ENCODE peak calls at places on chromosomes 5 and 9, in five cellular contexts. S is heart left ventricle, B is lower leg skin, T is fibroblast of mammary gland, D is AG10803. C is an unnamed sample.

GRCh38 chr5:13524931-13525330 is 419.6 kb downstream of the DNAH5 start:
- DNase-seq in S (no peak), B (no peak), T (no peak), D (no peak), C (no peak)

GRCh38 chr5:90095292-90096060 is 314.1 kb downstream of the CETN3 start:
- DNase-seq in S (no peak), B (no peak), T (no peak), D (no peak), C (no peak)

GRCh38 chr5:14757853-14758252 is 93.3 kb downstream of the OTULIN start:
- DNase-seq in S (no peak), B (no peak), T (no peak), D (no peak), C (no peak)

GRCh38 chr5:126680215-126680817 is 79.6 kb downstream of the PHAX start:
- DNase-seq in S (no peak), B (no peak), T (peak), D (peak), C (peak)

GRCh38 chr9:93343663-93344062 is 107.8 kb upstream of the FAM120A start:
- DNase-seq in S (no peak), B (no peak), T (no peak), D (no peak), C (no peak)

GRCh38 chr5:131156971-131157370 is 8.1 kb downstream of the HINT1 start:
- DNase-seq in S (no peak), B (no peak), T (no peak), D (no peak), C (no peak)

GRCh38 chr9:98804083-98804482 is 3.4 kb upstream of the GALNT12 start:
- DNase-seq in S (no peak), B (no peak), T (no peak), D (no peak), C (no peak)

GRCh38 chr9:89466451-89467277 is 31.2 kb downstream of the SEMA4D start:
- DNase-seq in S (no peak), B (peak), T (no peak), D (no peak), C (no peak)

GRCh38 chr9:110125207-110125751 is 82.7 kb downstream of the C9orf152 start:
- DNase-seq in S (peak), B (peak), T (peak), D (peak), C (peak)

GRCh38 chr5:68898961-68899471 is 194.8 kb upstream of the SLC30A5 start:
- DNase-seq in S (no peak), B (no peak), T (peak), D (peak), C (peak)

GRCh38 chr5:40441733-40442132 is 238.0 kb upstream of the PTGER4 start:
- DNase-seq in S (no peak), B (no peak), T (no peak), D (no peak), C (no peak)

GRCh38 chr5:96655085-96655484 is 7.1 kb upstream of the CAST start:
- DNase-seq in S (no peak), B (no peak), T (no peak), D (no peak), C (no peak)

GRCh38 chr5:90345684-90346083 is 63.9 kb downstream of the CETN3 start:
- DNase-seq in S (no peak), B (no peak), T (no peak), D (no peak), C (no peak)

GRCh38 chr5:162248107-162248713 is 180.6 kb downstream of the GABRG2 start:
- DNase-seq in S (no peak), B (no peak), T (no peak), D (no peak), C (no peak)

GRCh38 chr9:74336161-74336560 is 161.0 kb upstream of the RORB start:
- DNase-seq in S (no peak), B (no peak), T (no peak), D (no peak), C (no peak)

GRCh38 chr5:148740966-148741742 is 85.3 kb upstream of the ADRB2 start:
- DNase-seq in S (no peak), B (no peak), T (peak), D (peak), C (peak)

GRCh38 chr5:148739023-148739422 is 84.7 kb upstream of the HTR4 start:
- DNase-seq in S (no peak), B (no peak), T (no peak), D (no peak), C (no peak)

GRCh38 chr5:148740466-148740865 is 85.9 kb upstream of the ADRB2 start:
- DNase-seq in S (no peak), B (no peak), T (no peak), D (no peak), C (no peak)

GRCh38 chr5:148735301-148735700 is 81.0 kb upstream of the HTR4 start:
- DNase-seq in S (no peak), B (no peak), T (no peak), D (no peak), C (no peak)

GRCh38 chr5:148739524-148739923 is 85.2 kb upstream of the HTR4 start:
- DNase-seq in S (no peak), B (no peak), T (peak), D (peak), C (peak)
- H3K4me3 ChIP-seq in S (no peak), B (no peak), T (no peak), D (no peak), C (no peak)

GRCh38 chr9:85332487-85332886 is 409.3 kb downstream of the AGTPBP1 start:
- DNase-seq in S (no peak), B (no peak), T (no peak), D (no peak), C (no peak)
- TF ChIP-seq CTCF in S (no peak), B (no peak), T (no peak), D (peak), C (no peak)

GRCh38 chr5:72246954-72247442 is 73.0 kb downstream of the MRPS27 start:
- DNase-seq in S (no peak), B (no peak), T (peak), D (no peak), C (peak)
- H3K4me3 ChIP-seq in S (no peak), B (no peak), T (no peak), D (no peak), C (no peak)

GRCh38 chr5:135566422-135567416 is 12.1 kb downstream of the CXCL14 start:
- DNase-seq in S (no peak), B (no peak), T (no peak), D (no peak), C (no peak)
- TF ChIP-seq CTCF in S (no peak), B (no peak), T (no peak), D (no peak), C (no peak)

DNA sequence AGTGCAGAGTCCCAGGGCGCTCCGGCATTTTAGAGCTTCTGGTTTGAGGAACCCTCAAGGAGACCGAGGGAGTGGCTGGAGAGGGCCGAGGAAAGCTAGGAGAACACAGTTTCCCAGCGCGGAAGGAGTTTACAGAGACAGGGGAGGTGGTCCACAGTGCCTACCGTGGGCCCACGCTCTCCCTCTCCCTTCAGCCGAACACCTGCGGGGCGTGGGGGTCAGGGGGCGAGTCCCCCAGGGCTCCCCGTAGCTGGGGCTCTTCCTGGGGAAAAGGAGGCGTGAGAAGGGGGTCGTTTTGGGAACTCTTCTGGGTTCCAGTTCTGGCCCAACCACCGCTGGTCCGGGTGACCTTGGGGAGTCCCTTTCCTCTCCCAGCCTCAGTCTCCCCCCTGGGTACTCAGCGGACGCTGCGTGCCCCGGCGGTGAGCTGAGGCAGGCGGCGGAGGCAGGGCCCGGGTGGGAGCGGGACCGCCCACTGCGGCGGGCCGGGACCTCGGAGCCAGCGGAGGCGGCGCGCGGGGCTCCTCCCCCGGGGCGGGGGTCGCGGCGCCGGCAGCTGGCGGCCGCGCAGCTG is 368 bp upstream of the FRMPD1 start:
- DNase-seq in S (no peak), B (no peak), T (no peak), D (no peak), C (no peak)
- H3K4me3 ChIP-seq in S (peak), B (no peak), T (no peak), D (no peak), C (no peak)